ENCODE peak calls at places on chromosomes 6 and 20, in nine cellular contexts. One of them, this sample, is unnamed.

GRCh38 chr20:63101781-63102719 is 95.3 kb upstream of the BHLHE23 start:
- DNase-seq in endothelial cell of umbilical vein: peak; percentile 10
- DNase-seq in cardiac fibroblast: peak; percentile 54
- DNase-seq in uterus: peak; percentile 24
- DNase-seq in GM23338: peak; percentile 70
- DNase-seq in endodermal cell: peak; percentile 66
- DNase-seq in lung: no peak
- DNase-seq in brain microvascular endothelial cell: peak; percentile 11
- DNase-seq in IMR-90: peak; percentile 24
- DNase-seq in this sample: peak; percentile 18

GRCh38 chr20:5657190-5657872 is 92.9 kb upstream of the SHLD1 start:
- DNase-seq in GM23338: no peak
- DNase-seq in uterus: peak; percentile 51
- DNase-seq in IMR-90: peak; percentile 99
- DNase-seq in lung: peak; percentile 56
- DNase-seq in brain microvascular endothelial cell: peak; percentile 95
- DNase-seq in endodermal cell: no peak
- DNase-seq in cardiac fibroblast: peak; percentile 98
- DNase-seq in endothelial cell of umbilical vein: peak; percentile 91
- DNase-seq in this sample: peak; percentile 89

GRCh38 chr20:23048283-23049200 is 930 bp downstream of the THBD start:
- DNase-seq in uterus: peak; percentile 24
- DNase-seq in brain microvascular endothelial cell: no peak
- DNase-seq in lung: peak; percentile 71
- DNase-seq in cardiac fibroblast: peak; percentile 46
- DNase-seq in IMR-90: peak; percentile 1
- DNase-seq in GM23338: peak; percentile 84
- DNase-seq in endothelial cell of umbilical vein: peak; percentile 70
- DNase-seq in endodermal cell: peak; percentile 90
- DNase-seq in this sample: peak; percentile 65

GRCh38 chr6:46184114-46184513 is 13.3 kb upstream of the ENPP5 start:
- DNase-seq in brain microvascular endothelial cell: peak; percentile 68
- DNase-seq in cardiac fibroblast: peak; percentile 92
- DNase-seq in endodermal cell: no peak
- DNase-seq in lung: no peak
- DNase-seq in endothelial cell of umbilical vein: peak; percentile 84
- DNase-seq in GM23338: peak; percentile 24
- DNase-seq in uterus: no peak
- DNase-seq in IMR-90: peak; percentile 71
- DNase-seq in this sample: peak; percentile 50

GRCh38 chr6:116369540-116370327 is 1.0 kb upstream of the DSE start:
- DNase-seq in brain microvascular endothelial cell: no peak
- DNase-seq in IMR-90: no peak
- DNase-seq in endodermal cell: no peak
- DNase-seq in cardiac fibroblast: no peak
- DNase-seq in GM23338: no peak
- DNase-seq in endothelial cell of umbilical vein: no peak
- DNase-seq in lung: no peak
- DNase-seq in uterus: no peak
- DNase-seq in this sample: no peak

GRCh38 chr6:30685977-30686907 is at the start of gene PPP1R18:
- DNase-seq in IMR-90: peak; percentile 49
- DNase-seq in lung: peak; percentile 82
- DNase-seq in cardiac fibroblast: peak; percentile 77
- DNase-seq in brain microvascular endothelial cell: no peak
- DNase-seq in GM23338: peak; percentile 69
- DNase-seq in uterus: peak; percentile 87
- DNase-seq in endothelial cell of umbilical vein: peak; percentile 28
- DNase-seq in endodermal cell: no peak
- DNase-seq in this sample: peak; percentile 73

GRCh38 chr20:52959125-52959524 is 13.0 kb upstream of the TSHZ2 start:
- DNase-seq in uterus: no peak
- DNase-seq in lung: no peak
- DNase-seq in GM23338: peak; percentile 44
- DNase-seq in brain microvascular endothelial cell: no peak
- DNase-seq in IMR-90: no peak
- DNase-seq in endodermal cell: no peak
- DNase-seq in endothelial cell of umbilical vein: no peak
- DNase-seq in cardiac fibroblast: no peak
- DNase-seq in this sample: no peak

GRCh38 chr20:34562643-34563042 is 4.1 kb downstream of the MAP1LC3A start:
- DNase-seq in endothelial cell of umbilical vein: peak; percentile 39
- DNase-seq in brain microvascular endothelial cell: no peak
- DNase-seq in IMR-90: peak; percentile 16
- DNase-seq in cardiac fibroblast: peak; percentile 32
- DNase-seq in lung: no peak
- DNase-seq in endodermal cell: peak; percentile 81
- DNase-seq in uterus: no peak
- DNase-seq in GM23338: peak; percentile 69
- DNase-seq in this sample: peak; percentile 57

GRCh38 chr6:135411339-135411738 is 86.2 kb downstream of the AHI1 start:
- DNase-seq in lung: no peak
- DNase-seq in brain microvascular endothelial cell: no peak
- DNase-seq in uterus: no peak
- DNase-seq in IMR-90: no peak
- DNase-seq in endodermal cell: no peak
- DNase-seq in cardiac fibroblast: peak; percentile 6
- DNase-seq in GM23338: no peak
- DNase-seq in endothelial cell of umbilical vein: no peak
- DNase-seq in this sample: no peak
- TF ChIP-seq CTCF in lung: no peak
- TF ChIP-seq CTCF in brain microvascular endothelial cell: peak; percentile 39
- TF ChIP-seq CTCF in uterus: no peak
- TF ChIP-seq CTCF in IMR-90: peak; percentile 24
- TF ChIP-seq CTCF in endodermal cell: peak; percentile 55
- TF ChIP-seq CTCF in cardiac fibroblast: peak; percentile 22
- TF ChIP-seq CTCF in GM23338: no peak
- TF ChIP-seq CTCF in endothelial cell of umbilical vein: peak; percentile 5
- TF ChIP-seq CTCF in this sample: peak; percentile 4

DNA sequence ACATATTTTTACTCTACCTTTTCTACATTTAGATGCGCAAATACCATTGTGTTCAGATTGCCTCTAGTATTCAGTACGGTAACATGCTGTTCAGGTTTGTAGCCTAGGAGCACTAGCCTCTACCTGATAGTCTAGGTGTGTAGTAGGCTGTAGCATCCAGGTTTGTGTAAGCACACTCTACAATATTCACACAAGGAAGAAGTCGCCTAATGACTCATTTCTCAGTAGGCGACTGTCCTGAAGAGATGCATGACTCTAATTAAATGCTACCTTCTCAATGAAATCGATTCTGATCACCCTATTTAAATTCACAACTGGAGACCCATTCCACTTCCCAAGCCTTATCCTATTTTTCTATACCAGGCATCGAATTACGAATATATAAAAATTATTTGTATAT is 1.3 kb downstream of the MCUR1 start:
- DNase-seq in IMR-90: no peak
- DNase-seq in endothelial cell of umbilical vein: no peak
- DNase-seq in uterus: no peak
- DNase-seq in GM23338: no peak
- DNase-seq in cardiac fibroblast: no peak
- DNase-seq in lung: no peak
- DNase-seq in endodermal cell: no peak
- DNase-seq in brain microvascular endothelial cell: no peak
- DNase-seq in this sample: no peak
- H3K4me3 ChIP-seq in IMR-90: no peak overlapping the region
- H3K4me3 ChIP-seq in endothelial cell of umbilical vein: peak overlapping the region; percentile 94
- H3K4me3 ChIP-seq in uterus: peak overlapping the region; percentile 63
- H3K4me3 ChIP-seq in GM23338: peak overlapping the region; percentile 67
- H3K4me3 ChIP-seq in cardiac fibroblast: peak overlapping the region; percentile 79
- H3K4me3 ChIP-seq in lung: peak overlapping the region; percentile 13
- H3K4me3 ChIP-seq in endodermal cell: peak overlapping the region; percentile 92
- H3K4me3 ChIP-seq in brain microvascular endothelial cell: peak overlapping the region; percentile 78
- H3K4me3 ChIP-seq in this sample: peak overlapping the region; percentile 53

DNA sequence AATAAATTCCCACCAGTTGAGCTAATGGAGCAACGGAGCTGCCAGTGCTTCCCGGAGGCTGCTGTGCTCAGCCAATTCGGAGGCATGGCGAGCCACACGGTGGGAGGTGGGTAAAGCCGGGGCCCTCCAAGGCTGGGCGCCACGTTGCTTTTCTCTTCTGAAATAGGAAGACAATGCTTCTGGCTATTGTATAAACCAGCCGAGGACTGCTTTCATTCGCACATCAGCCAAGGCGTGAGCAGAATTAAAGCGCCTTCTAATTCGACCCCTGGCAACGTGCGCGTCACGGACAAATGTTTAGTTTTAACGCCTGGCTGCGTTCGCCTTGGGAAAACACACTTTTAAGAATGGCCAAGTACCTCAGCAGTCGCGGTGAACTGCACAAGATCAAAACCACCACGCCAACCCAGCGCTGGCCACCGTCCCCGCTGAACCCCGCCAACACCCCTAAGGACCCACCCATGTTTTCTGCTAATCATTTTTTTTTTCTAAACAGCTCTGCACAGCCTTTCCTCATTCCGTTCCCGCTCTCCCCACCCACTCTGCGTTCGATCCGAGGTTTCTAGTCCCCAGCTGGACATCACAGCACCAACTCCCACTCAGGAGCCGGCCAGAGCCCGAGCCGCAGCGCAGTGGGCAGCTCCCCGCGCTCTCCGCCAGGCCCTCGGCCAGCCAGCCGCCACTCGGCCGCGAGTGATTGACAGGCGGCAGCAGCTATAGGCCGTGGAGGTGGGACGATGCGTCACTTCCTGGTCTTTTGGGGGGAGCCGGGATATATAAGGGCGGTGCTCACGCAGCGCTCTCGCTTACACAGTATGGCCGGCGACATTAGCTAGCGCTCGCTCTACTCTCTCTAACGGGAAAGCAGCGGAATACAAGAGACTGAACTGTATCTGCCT is at the start of gene AMD1:
- DNase-seq in IMR-90: peak; percentile 98
- DNase-seq in cardiac fibroblast: peak; percentile 99
- DNase-seq in endothelial cell of umbilical vein: peak; percentile 97
- DNase-seq in brain microvascular endothelial cell: peak; percentile 97
- DNase-seq in endodermal cell: peak; percentile 97
- DNase-seq in GM23338: peak; percentile 98
- DNase-seq in lung: peak; percentile 99
- DNase-seq in uterus: peak; percentile 98
- DNase-seq in this sample: peak; percentile 99
- TF ChIP-seq CTCF in IMR-90: no peak
- TF ChIP-seq CTCF in cardiac fibroblast: no peak
- TF ChIP-seq CTCF in endothelial cell of umbilical vein: no peak
- TF ChIP-seq CTCF in brain microvascular endothelial cell: no peak
- TF ChIP-seq CTCF in endodermal cell: no peak
- TF ChIP-seq CTCF in GM23338: no peak
- TF ChIP-seq CTCF in lung: no peak
- TF ChIP-seq CTCF in uterus: peak; percentile 30
- TF ChIP-seq CTCF in this sample: no peak

GRCh38 chr6:35019831-35020230 is 121.3 kb downstream of the TCP11 start:
- DNase-seq in uterus: no peak
- DNase-seq in cardiac fibroblast: no peak
- DNase-seq in brain microvascular endothelial cell: no peak
- DNase-seq in endothelial cell of umbilical vein: no peak
- DNase-seq in IMR-90: no peak
- DNase-seq in GM23338: no peak
- DNase-seq in endodermal cell: peak; percentile 7
- DNase-seq in lung: no peak
- DNase-seq in this sample: no peak
- H3K4me3 ChIP-seq in uterus: no peak overlapping the region
- H3K4me3 ChIP-seq in cardiac fibroblast: no peak overlapping the region
- H3K4me3 ChIP-seq in brain microvascular endothelial cell: no peak overlapping the region
- H3K4me3 ChIP-seq in endothelial cell of umbilical vein: no peak overlapping the region
- H3K4me3 ChIP-seq in IMR-90: no peak overlapping the region
- H3K4me3 ChIP-seq in GM23338: no peak overlapping the region
- H3K4me3 ChIP-seq in endodermal cell: no peak overlapping the region
- H3K4me3 ChIP-seq in lung: no peak overlapping the region
- H3K4me3 ChIP-seq in this sample: no peak overlapping the region

This sample was measured in foreskin fibroblast.